ENCODE peak calls at places on chromosomes 6 and 20, in ten cellular contexts. J is NCI-H748 treated with DMSO at 0.1 percent for 48 hours; D is T47D; Z is memory B cell; K is activated CD8-positive, alpha-beta memory T cell treated with anti-CD3 and anti-CD28 coated beads for 1 hour; U is left kidney; H is hypothalamus; C is M059J; R is dermis microvascular lymphatic vessel endothelial cell; T is central memory CD4-positive, alpha-beta T cell. O is an unnamed sample.

GRCh38 chr6:10237284-10238043 is 177.4 kb downstream of the TFAP2A start:
- DNase-seq in U (no peak), D (no peak), J (no peak), C (peak; percentile 99), Z (no peak), T (no peak), R (no peak), K (no peak), H (no peak), O (no peak)

GRCh38 chr6:169527306-169527705 is 174.5 kb downstream of the WDR27 start:
- DNase-seq in J (no peak), H (no peak), R (no peak), Z (no peak), D (no peak), K (no peak), C (peak; percentile 47), T (no peak), U (no peak), O (no peak)

GRCh38 chr20:58406422-58407001 is 17.5 kb downstream of the VAPB start:
- DNase-seq in J (no peak), K (no peak), R (no peak), U (no peak), C (no peak), T (no peak), D (no peak), H (no peak), Z (no peak), O (no peak)

GRCh38 chr6:97047473-97048201 is 123.1 kb downstream of the KLHL32 start:
- DNase-seq in K (no peak), J (no peak), T (no peak), D (no peak), H (no peak), C (no peak), U (no peak), Z (no peak), R (no peak), O (no peak)

GRCh38 chr6:44377971-44378370 is 9.5 kb upstream of the CDC5L start:
- DNase-seq in Z (no peak), C (peak; percentile 8), D (no peak), U (no peak), K (no peak), T (no peak), R (no peak), H (no peak), J (no peak), O (no peak)

GRCh38 chr6:137216875-137217553 is 2.2 kb downstream of the IFNGR1 start:
- DNase-seq in K (no peak), R (no peak), D (no peak), U (no peak), J (no peak), H (no peak), Z (no peak), T (no peak), C (no peak), O (no peak)

GRCh38 chr6:13761361-13762036 is 49.9 kb upstream of the RANBP9 start:
- DNase-seq in D (no peak), C (no peak), K (no peak), J (no peak), Z (no peak), T (no peak), R (no peak), U (no peak), H (no peak), O (no peak)

GRCh38 chr6:41625442-41625841 is 12.8 kb upstream of the MDFI start:
- DNase-seq in T (no peak), U (no peak), C (peak; percentile 28), H (no peak), Z (no peak), R (no peak), J (no peak), D (peak; percentile 22), K (no peak), O (no peak)

GRCh38 chr6:128507337-128508310 is 12.8 kb downstream of the PTPRK start:
- DNase-seq in Z (no peak), C (peak; percentile 88), D (no peak), H (no peak), K (no peak), U (no peak), R (no peak), J (no peak), T (no peak), O (no peak)

GRCh38 chr20:4585104-4585753 is 136.5 kb upstream of the PRND start:
- DNase-seq in H (no peak), D (no peak), R (no peak), U (no peak), Z (no peak), K (no peak), J (no peak), C (peak; percentile 97), T (no peak), O (no peak)

GRCh38 chr6:30884521-30885480 is 482 bp downstream of the DDR1 start:
- DNase-seq in J (peak; percentile 33), C (peak; percentile 89), T (no peak), U (peak; percentile 92), R (no peak), K (no peak), Z (peak; percentile 52), H (peak; percentile 55), D (peak; percentile 76), O (no peak)

GRCh38 chr6:166341464-166341863 is 881 bp downstream of the SFT2D1 start:
- DNase-seq in Z (no peak), H (no peak), D (no peak), C (no peak), R (no peak), K (no peak), J (no peak), U (no peak), T (peak; percentile 32), O (no peak)

GRCh38 chr6:41586564-41586963 is 40.4 kb downstream of the FOXP4 start:
- DNase-seq in R (no peak), J (no peak), K (no peak), C (no peak), D (no peak), U (peak; percentile 70), Z (no peak), T (no peak), H (peak; percentile 9), O (no peak)

GRCh38 chr6:90445533-90446108 is 141.3 kb downstream of the MAP3K7 start:
- DNase-seq in U (no peak), C (no peak), H (no peak), Z (no peak), T (no peak), K (no peak), R (no peak), J (no peak), D (no peak), O (no peak)

GRCh38 chr6:26305097-26305841 is 59.7 kb upstream of the BTN3A2 start:
- DNase-seq in D (peak; percentile 66), R (peak; percentile 54), T (peak; percentile 49), J (peak; percentile 85), H (no peak), C (peak; percentile 91), U (peak; percentile 80), Z (peak; percentile 50), K (peak; percentile 45), O (no peak)

GRCh38 chr20:48728042-48728837 is 99.6 kb downstream of the PREX1 start:
- DNase-seq in C (no peak), R (no peak), K (no peak), U (no peak), D (no peak), H (peak; percentile 95), Z (no peak), T (no peak), J (no peak), O (no peak)

GRCh38 chr20:50729925-50730764 is 1.2 kb upstream of the PARD6B start:
- DNase-seq in R (no peak), U (peak; percentile 81), D (peak; percentile 70), H (no peak), Z (peak; percentile 17), C (peak; percentile 73), T (no peak), K (no peak), J (no peak), O (no peak)

O was measured in D721Med.